ENCODE peak calls at places on chromosome 5, in six cellular contexts. P is transverse colon, W is IMR-90, G is body of pancreas, M is ovary, I is A549. V is an unnamed sample.

GRCh38 chr5:53726121-53726520 is 165.7 kb downstream of the NDUFS4 start:
- DNase-seq in G (no peak), M (no peak), I (no peak), P (no peak), W (no peak), V (no peak)

GRCh38 chr5:38032149-38032548 is 192.3 kb upstream of the GDNF start:
- DNase-seq in I (no peak), M (no peak), G (no peak), W (no peak), P (no peak), V (no peak)

GRCh38 chr5:3304346-3304745 is 291.3 kb upstream of the IRX1 start:
- DNase-seq in W (no peak), I (no peak), P (no peak), G (no peak), M (no peak), V (no peak)

GRCh38 chr5:133402781-133403180 is 209.6 kb downstream of the FSTL4 start:
- DNase-seq in I (no peak), P (no peak), M (no peak), W (no peak), G (no peak), V (no peak)

GRCh38 chr5:102971693-102972293 is 148.1 kb downstream of the GIN1 start:
- DNase-seq in G (no peak), P (no peak), I (peak), W (peak), M (no peak), V (no peak)

GRCh38 chr5:116437922-116438578 is 136.6 kb downstream of the SEMA6A start:
- DNase-seq in W (no peak), M (no peak), I (no peak), P (no peak), G (no peak), V (no peak)

GRCh38 chr5:112004867-112005532 is 248.0 kb upstream of the NREP start:
- DNase-seq in I (no peak), W (peak), G (no peak), P (no peak), M (no peak), V (no peak)

GRCh38 chr5:113806823-113807222 is 293.3 kb downstream of the YTHDC2 start:
- DNase-seq in G (no peak), P (no peak), I (no peak), M (peak), W (peak), V (no peak)

GRCh38 chr5:141822134-141822533 is 56.1 kb downstream of the PCDH1 start:
- DNase-seq in G (peak), M (no peak), I (no peak), W (peak), P (no peak), V (no peak)

GRCh38 chr5:103804714-103805113 is 242.1 kb upstream of the NUDT12 start:
- DNase-seq in W (peak), G (no peak), I (no peak), P (no peak), M (no peak), V (no peak)

GRCh38 chr5:87103616-87104287 is 163.9 kb upstream of the RASA1 start:
- DNase-seq in M (no peak), P (no peak), W (no peak), I (no peak), G (no peak), V (no peak)

GRCh38 chr5:173581408-173582197 is 34.8 kb downstream of the BOD1 start:
- DNase-seq in M (no peak), P (peak), I (peak), W (peak), G (no peak), V (no peak)

GRCh38 chr5:95812100-95812472 is 10.4 kb downstream of the GLRX start:
- DNase-seq in P (no peak), G (no peak), W (peak), M (no peak), I (no peak), V (no peak)

GRCh38 chr5:74889523-74890105 is 23.4 kb upstream of the FAM169A start:
- DNase-seq in G (no peak), M (no peak), P (no peak), W (no peak), I (no peak), V (no peak)

GRCh38 chr5:132184588-132184987 is 43.1 kb downstream of the P4HA2 start:
- DNase-seq in M (no peak), P (no peak), I (no peak), W (no peak), G (no peak), V (no peak)

GRCh38 chr5:146906803-146907202 is 28.2 kb upstream of the PPP2R2B start:
- DNase-seq in P (no peak), G (no peak), I (no peak), M (no peak), W (no peak), V (no peak)

GRCh38 chr5:68374770-68375518 is 159.4 kb downstream of the PIK3R1 start:
- DNase-seq in M (no peak), W (no peak), G (no peak), I (no peak), P (no peak), V (no peak)

GRCh38 chr5:6194906-6195612 is 183.3 kb downstream of the MED10 start:
- DNase-seq in M (no peak), I (no peak), P (no peak), W (no peak), G (no peak), V (no peak)

GRCh38 chr5:65696892-65697291 is 25.0 kb downstream of the SGTB start:
- DNase-seq in G (no peak), I (no peak), P (no peak), W (peak), M (no peak), V (no peak)

GRCh38 chr5:177301503-177302165 is 1.9 kb downstream of the RAB24 start:
- DNase-seq in W (no peak), I (no peak), G (peak), P (peak), M (no peak), V (peak)

GRCh38 chr5:96756985-96757384 is 50.8 kb downstream of the ERAP1 start:
- DNase-seq in M (no peak), G (no peak), I (no peak), W (no peak), P (no peak), V (no peak)

GRCh38 chr5:132455614-132456115 is 34.9 kb downstream of the IRF1 start:
- DNase-seq in P (no peak), G (no peak), W (no peak), M (no peak), I (no peak), V (no peak)

GRCh38 chr5:113204525-113205161 is 228.0 kb downstream of the DCP2 start:
- DNase-seq in M (peak), W (peak), P (peak), I (no peak), G (peak), V (peak)

GRCh38 chr5:137714931-137715330 is 21.0 kb downstream of the KLHL3 start:
- DNase-seq in G (no peak), W (no peak), M (no peak), I (no peak), P (no peak), V (no peak)

GRCh38 chr5:151155149-151155776 is 2.3 kb downstream of the ANXA6 start:
- DNase-seq in W (peak), P (peak), I (no peak), G (no peak), M (no peak), V (no peak)

GRCh38 chr5:72661405-72661804 is 154.2 kb upstream of the ZNF366 start:
- DNase-seq in M (no peak), I (no peak), W (peak), P (no peak), G (no peak), V (no peak)

GRCh38 chr5:120055858-120056257 is 408.2 kb upstream of the PRR16 start:
- DNase-seq in M (peak), P (no peak), W (peak), G (peak), I (no peak), V (no peak)

GRCh38 chr5:172144931-172145869 is 42.8 kb downstream of the STK10 start:
- DNase-seq in M (no peak), P (no peak), W (no peak), I (no peak), G (no peak), V (no peak)

GRCh38 chr5:173923236-173924104 is 35.3 kb downstream of the CPEB4 start:
- DNase-seq in W (peak), I (no peak), G (no peak), P (no peak), M (no peak), V (no peak)

DNA sequence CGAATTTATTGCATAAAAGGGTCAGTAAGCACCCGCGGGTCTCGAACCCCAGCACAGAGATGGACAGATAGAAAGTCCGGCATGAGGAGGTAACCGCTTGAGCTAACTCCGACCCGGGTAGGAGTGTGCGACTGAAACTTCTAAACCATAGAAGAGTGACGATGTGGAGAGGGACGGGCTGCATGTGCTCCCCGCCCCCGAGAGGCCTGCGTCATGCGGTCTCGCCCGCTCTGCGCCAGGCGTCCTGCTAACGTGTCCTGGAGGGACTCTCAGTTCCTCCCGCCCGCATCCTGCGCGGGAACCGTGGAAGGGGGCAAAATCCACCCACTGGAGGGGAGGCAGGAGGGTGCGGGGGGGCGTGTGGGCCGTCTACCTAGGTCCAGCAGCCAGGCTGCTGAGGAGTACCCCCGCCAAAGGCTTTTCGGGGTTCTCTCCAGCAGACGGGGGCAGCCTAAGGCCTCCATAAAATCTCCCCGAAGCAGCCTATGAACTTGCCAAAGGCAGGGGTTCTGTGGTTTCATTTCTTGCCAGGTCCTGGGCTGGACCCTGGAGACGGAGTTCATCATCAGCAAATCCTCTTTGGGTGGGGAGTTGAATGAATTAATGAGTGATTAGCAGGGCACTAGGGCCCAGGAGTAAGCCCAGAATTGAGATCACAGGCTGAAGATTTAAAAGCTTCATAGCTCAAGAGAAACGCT is 51.8 kb downstream of the TGFBI start:
- DNase-seq in G (peak), W (peak), M (peak), I (peak), P (peak), V (peak)
- TF ChIP-seq POLR2A in G (peak), W (peak), M (peak), I (peak), P (peak), V (peak)

GRCh38 chr5:149363936-149364335 is 6.1 kb downstream of the PCYOX1L start:
- DNase-seq in I (no peak), P (no peak), G (no peak), M (no peak), W (no peak), V (no peak)
- TF ChIP-seq POLR2A in I (no peak), P (no peak), G (no peak), M (no peak), W (no peak), V (no peak)

GRCh38 chr5:181207214-181207959 is 2.4 kb upstream of the TRIM7 start:
- DNase-seq in G (peak), M (peak), W (peak), I (peak), P (peak), V (no peak)
- TF ChIP-seq POLR2A in G (no peak), M (no peak), W (no peak), I (peak), P (no peak), V (no peak)

GRCh38 chr5:36151434-36152323 is at the start of the genes LMBRD2 and SKP2:
- DNase-seq in M (peak), I (peak), G (peak), W (peak), P (peak), V (peak)
- TF ChIP-seq POLR2A in M (no peak), I (peak), G (peak), W (peak), P (peak), V (peak)